ENCODE peak calls at places on chromosomes 6 and 20, in six cellular contexts. W is activated T-helper 1 cell treated with anti-CD3 and anti-CD28 coated beads, Interleukin-2, amount 50 U/mL, for 16 hours; O is GM12865; T is GM06990; Q is neural progenitor cell; L is activated B cell treated with CpG ODN at 0.5 μM for 24 hours. G is an unnamed sample.

GRCh38 chr6:30942338-30943060 is 1.7 kb downstream of the MUCL3 start:
- DNase-seq in W (no peak), O (no peak), T (no peak), Q (peak), L (no peak), G (no peak)

GRCh38 chr6:37557645-37558114 is 58.0 kb upstream of the CCDC167 start:
- DNase-seq in W (no peak), O (peak), T (no peak), Q (no peak), L (no peak), G (no peak)

GRCh38 chr6:37807656-37808055 is 11.9 kb upstream of the ZFAND3 start:
- DNase-seq in W (no peak), O (no peak), T (no peak), Q (no peak), L (no peak), G (no peak)

GRCh38 chr20:44288252-44288651 is 22.8 kb downstream of the FITM2 start:
- DNase-seq in W (no peak), O (peak), T (no peak), Q (no peak), L (no peak), G (no peak)

GRCh38 chr20:13117200-13117599 is 103.9 kb upstream of the ISM1 start:
- DNase-seq in W (no peak), O (no peak), T (no peak), Q (no peak), L (no peak), G (no peak)

GRCh38 chr6:142944126-142945066 is 580 bp downstream of the HIVEP2 start:
- DNase-seq in W (peak), O (peak), T (peak), Q (peak), L (peak), G (peak)

GRCh38 chr20:3922223-3922982 is 33.2 kb downstream of the PANK2 start:
- DNase-seq in W (no peak), O (no peak), T (no peak), Q (no peak), L (no peak), G (peak)

GRCh38 chr6:163667372-163668060 is 253.0 kb downstream of the QKI start:
- DNase-seq in W (no peak), O (peak), T (peak), Q (no peak), L (no peak), G (peak)

GRCh38 chr20:63941282-63942060 is 14.7 kb downstream of the UCKL1 start:
- DNase-seq in W (peak), O (peak), T (peak), Q (peak), L (no peak), G (no peak)

GRCh38 chr20:31663838-31664695 is 26.4 kb downstream of the COX4I2 start:
- DNase-seq in W (no peak), O (no peak), T (no peak), Q (no peak), L (no peak), G (no peak)

GRCh38 chr20:53926428-53927028 is 143.9 kb downstream of the BCAS1 start:
- DNase-seq in W (no peak), O (peak), T (peak), Q (no peak), L (peak), G (peak)